ENCODE peak calls at places on chromosomes 12 and 14, in eight cellular contexts. One of them, this sample, is unnamed.

GRCh38 chr14:105294142-105294597 is 6.6 kb downstream of the BRF1 start:
- DNase-seq in NCI-H1694 treated with DMSO at 0.1 percent for 48 hours: peak
- DNase-seq in RWPE1: no peak
- DNase-seq in activated CD4-positive, alpha-beta T cell treated with anti-CD3 and anti-CD28 coated beads for 4 hours: peak
- DNase-seq in myocyte: peak
- DNase-seq in HepG2: no peak
- DNase-seq in kidney tubule cell: peak
- DNase-seq in tibial artery: no peak
- DNase-seq in this sample: no peak

GRCh38 chr12:59858508-59858907 is 262.7 kb downstream of the SLC16A7 start:
- DNase-seq in HepG2: peak
- DNase-seq in tibial artery: no peak
- DNase-seq in activated CD4-positive, alpha-beta T cell treated with anti-CD3 and anti-CD28 coated beads for 4 hours: no peak
- DNase-seq in NCI-H1694 treated with DMSO at 0.1 percent for 48 hours: no peak
- DNase-seq in myocyte: no peak
- DNase-seq in RWPE1: no peak
- DNase-seq in kidney tubule cell: no peak
- DNase-seq in this sample: no peak

GRCh38 chr14:53331921-53332320 is 178.8 kb upstream of the DDHD1 start:
- DNase-seq in kidney tubule cell: no peak
- DNase-seq in tibial artery: no peak
- DNase-seq in activated CD4-positive, alpha-beta T cell treated with anti-CD3 and anti-CD28 coated beads for 4 hours: no peak
- DNase-seq in RWPE1: no peak
- DNase-seq in HepG2: no peak
- DNase-seq in myocyte: no peak
- DNase-seq in NCI-H1694 treated with DMSO at 0.1 percent for 48 hours: no peak
- DNase-seq in this sample: no peak

GRCh38 chr14:101125313-101125712 is 221.8 kb upstream of the RTL1 start:
- DNase-seq in myocyte: no peak
- DNase-seq in HepG2: no peak
- DNase-seq in kidney tubule cell: no peak
- DNase-seq in tibial artery: peak
- DNase-seq in NCI-H1694 treated with DMSO at 0.1 percent for 48 hours: no peak
- DNase-seq in activated CD4-positive, alpha-beta T cell treated with anti-CD3 and anti-CD28 coated beads for 4 hours: no peak
- DNase-seq in RWPE1: no peak
- DNase-seq in this sample: no peak

GRCh38 chr12:5865397-5865796 is 79.7 kb downstream of the ANO2 start:
- DNase-seq in HepG2: no peak
- DNase-seq in RWPE1: no peak
- DNase-seq in kidney tubule cell: no peak
- DNase-seq in tibial artery: no peak
- DNase-seq in NCI-H1694 treated with DMSO at 0.1 percent for 48 hours: no peak
- DNase-seq in myocyte: no peak
- DNase-seq in activated CD4-positive, alpha-beta T cell treated with anti-CD3 and anti-CD28 coated beads for 4 hours: no peak
- DNase-seq in this sample: no peak

GRCh38 chr14:54343276-54344121 is 53.3 kb upstream of the CDKN3 start:
- DNase-seq in myocyte: peak
- DNase-seq in NCI-H1694 treated with DMSO at 0.1 percent for 48 hours: peak
- DNase-seq in HepG2: peak
- DNase-seq in tibial artery: no peak
- DNase-seq in kidney tubule cell: no peak
- DNase-seq in RWPE1: no peak
- DNase-seq in activated CD4-positive, alpha-beta T cell treated with anti-CD3 and anti-CD28 coated beads for 4 hours: no peak
- DNase-seq in this sample: no peak

GRCh38 chr14:103547455-103547940 is 15.0 kb downstream of the BAG5 start:
- DNase-seq in activated CD4-positive, alpha-beta T cell treated with anti-CD3 and anti-CD28 coated beads for 4 hours: no peak
- DNase-seq in HepG2: no peak
- DNase-seq in kidney tubule cell: no peak
- DNase-seq in RWPE1: no peak
- DNase-seq in myocyte: no peak
- DNase-seq in tibial artery: peak
- DNase-seq in NCI-H1694 treated with DMSO at 0.1 percent for 48 hours: no peak
- DNase-seq in this sample: no peak

GRCh38 chr12:53236443-53237111 is 4.6 kb upstream of the RARG start:
- DNase-seq in HepG2: no peak
- DNase-seq in NCI-H1694 treated with DMSO at 0.1 percent for 48 hours: no peak
- DNase-seq in myocyte: no peak
- DNase-seq in tibial artery: no peak
- DNase-seq in RWPE1: no peak
- DNase-seq in kidney tubule cell: no peak
- DNase-seq in activated CD4-positive, alpha-beta T cell treated with anti-CD3 and anti-CD28 coated beads for 4 hours: no peak
- DNase-seq in this sample: no peak

GRCh38 chr14:34301107-34301734 is 160.8 kb downstream of the SPTSSA start:
- DNase-seq in activated CD4-positive, alpha-beta T cell treated with anti-CD3 and anti-CD28 coated beads for 4 hours: no peak
- DNase-seq in kidney tubule cell: peak
- DNase-seq in HepG2: peak
- DNase-seq in RWPE1: peak
- DNase-seq in myocyte: peak
- DNase-seq in tibial artery: no peak
- DNase-seq in NCI-H1694 treated with DMSO at 0.1 percent for 48 hours: peak
- DNase-seq in this sample: peak

GRCh38 chr12:55820679-55821078 is 2.8 kb downstream of the ORMDL2 start:
- DNase-seq in RWPE1: no peak
- DNase-seq in myocyte: no peak
- DNase-seq in NCI-H1694 treated with DMSO at 0.1 percent for 48 hours: no peak
- DNase-seq in HepG2: peak
- DNase-seq in kidney tubule cell: no peak
- DNase-seq in activated CD4-positive, alpha-beta T cell treated with anti-CD3 and anti-CD28 coated beads for 4 hours: no peak
- DNase-seq in tibial artery: no peak
- DNase-seq in this sample: no peak

GRCh38 chr12:28202374-28203130 is 12.3 kb downstream of the CCDC91 start:
- DNase-seq in RWPE1: no peak
- DNase-seq in kidney tubule cell: no peak
- DNase-seq in tibial artery: no peak
- DNase-seq in myocyte: no peak
- DNase-seq in activated CD4-positive, alpha-beta T cell treated with anti-CD3 and anti-CD28 coated beads for 4 hours: no peak
- DNase-seq in NCI-H1694 treated with DMSO at 0.1 percent for 48 hours: no peak
- DNase-seq in HepG2: peak
- DNase-seq in this sample: no peak

GRCh38 chr12:120100630-120101029 is 15.9 kb downstream of the RAB35 start:
- DNase-seq in NCI-H1694 treated with DMSO at 0.1 percent for 48 hours: no peak
- DNase-seq in kidney tubule cell: peak
- DNase-seq in myocyte: peak
- DNase-seq in HepG2: no peak
- DNase-seq in tibial artery: peak
- DNase-seq in RWPE1: no peak
- DNase-seq in activated CD4-positive, alpha-beta T cell treated with anti-CD3 and anti-CD28 coated beads for 4 hours: no peak
- DNase-seq in this sample: no peak

GRCh38 chr12:27875677-27876076 is 95.6 kb upstream of the MANSC4 start:
- DNase-seq in myocyte: no peak
- DNase-seq in tibial artery: no peak
- DNase-seq in HepG2: no peak
- DNase-seq in RWPE1: no peak
- DNase-seq in kidney tubule cell: peak
- DNase-seq in NCI-H1694 treated with DMSO at 0.1 percent for 48 hours: no peak
- DNase-seq in activated CD4-positive, alpha-beta T cell treated with anti-CD3 and anti-CD28 coated beads for 4 hours: no peak
- DNase-seq in this sample: peak

GRCh38 chr12:53643232-53643992 is 17.2 kb upstream of the ATF7 start:
- DNase-seq in kidney tubule cell: no peak
- DNase-seq in HepG2: no peak
- DNase-seq in activated CD4-positive, alpha-beta T cell treated with anti-CD3 and anti-CD28 coated beads for 4 hours: no peak
- DNase-seq in tibial artery: no peak
- DNase-seq in RWPE1: no peak
- DNase-seq in myocyte: no peak
- DNase-seq in NCI-H1694 treated with DMSO at 0.1 percent for 48 hours: no peak
- DNase-seq in this sample: no peak

GRCh38 chr12:101697197-101697929 is at the start of gene CHPT1:
- DNase-seq in activated CD4-positive, alpha-beta T cell treated with anti-CD3 and anti-CD28 coated beads for 4 hours: peak
- DNase-seq in kidney tubule cell: peak
- DNase-seq in myocyte: peak
- DNase-seq in tibial artery: peak
- DNase-seq in RWPE1: peak
- DNase-seq in NCI-H1694 treated with DMSO at 0.1 percent for 48 hours: peak
- DNase-seq in HepG2: peak
- DNase-seq in this sample: no peak

GRCh38 chr12:120230326-120230973 is 29.5 kb upstream of the RPLP0 start:
- DNase-seq in RWPE1: peak
- DNase-seq in HepG2: peak
- DNase-seq in activated CD4-positive, alpha-beta T cell treated with anti-CD3 and anti-CD28 coated beads for 4 hours: no peak
- DNase-seq in kidney tubule cell: peak
- DNase-seq in NCI-H1694 treated with DMSO at 0.1 percent for 48 hours: no peak
- DNase-seq in myocyte: peak
- DNase-seq in tibial artery: peak
- DNase-seq in this sample: peak

GRCh38 chr12:23098110-23099049 is 473.4 kb downstream of the ETNK1 start:
- DNase-seq in HepG2: no peak
- DNase-seq in activated CD4-positive, alpha-beta T cell treated with anti-CD3 and anti-CD28 coated beads for 4 hours: no peak
- DNase-seq in RWPE1: no peak
- DNase-seq in kidney tubule cell: no peak
- DNase-seq in NCI-H1694 treated with DMSO at 0.1 percent for 48 hours: no peak
- DNase-seq in tibial artery: no peak
- DNase-seq in myocyte: no peak
- DNase-seq in this sample: peak

GRCh38 chr14:46344327-46344937 is 307.1 kb downstream of the RPL10L start:
- DNase-seq in activated CD4-positive, alpha-beta T cell treated with anti-CD3 and anti-CD28 coated beads for 4 hours: no peak
- DNase-seq in myocyte: peak
- DNase-seq in tibial artery: no peak
- DNase-seq in RWPE1: peak
- DNase-seq in HepG2: peak
- DNase-seq in kidney tubule cell: peak
- DNase-seq in NCI-H1694 treated with DMSO at 0.1 percent for 48 hours: no peak
- DNase-seq in this sample: peak

GRCh38 chr12:51635371-51635770 is 44.3 kb downstream of the SCN8A start:
- DNase-seq in RWPE1: peak
- DNase-seq in myocyte: no peak
- DNase-seq in kidney tubule cell: peak
- DNase-seq in activated CD4-positive, alpha-beta T cell treated with anti-CD3 and anti-CD28 coated beads for 4 hours: no peak
- DNase-seq in NCI-H1694 treated with DMSO at 0.1 percent for 48 hours: no peak
- DNase-seq in HepG2: no peak
- DNase-seq in tibial artery: no peak
- DNase-seq in this sample: peak

GRCh38 chr14:59271734-59272133 is 83.3 kb downstream of the DAAM1 start:
- DNase-seq in tibial artery: no peak
- DNase-seq in HepG2: no peak
- DNase-seq in myocyte: no peak
- DNase-seq in kidney tubule cell: no peak
- DNase-seq in activated CD4-positive, alpha-beta T cell treated with anti-CD3 and anti-CD28 coated beads for 4 hours: no peak
- DNase-seq in RWPE1: no peak
- DNase-seq in NCI-H1694 treated with DMSO at 0.1 percent for 48 hours: no peak
- DNase-seq in this sample: peak